ENCODE peak calls at places on chromosomes 16 and 17, in five cellular contexts. W is fibroblast of the conjunctiva; X is CD4-positive, CD25-positive, alpha-beta regulatory T cell; P is A549; N is HS-5. K is an unnamed sample.
A peak's percentile ranks its signal among the peaks of the same experiment; 100 is the strongest.

GRCh38 chr17:64938925-64939474 is 19.7 kb upstream of the LRRC37A3 start:
- DNase-seq in W (no peak), X (peak; percentile 35), P (peak; percentile 54), N (no peak), K (peak; percentile 82)

GRCh38 chr16:63744077-63744874 is 1377.6 kb downstream of the CDH11 start:
- DNase-seq in W (no peak), X (no peak), P (no peak), N (no peak), K (no peak)

GRCh38 chr16:81469710-81470481 is 25.3 kb downstream of the CMIP start:
- DNase-seq in W (no peak), X (peak; percentile 88), P (no peak), N (no peak), K (no peak)

GRCh38 chr17:6248061-6248460 is 177.9 kb downstream of the WSCD1 start:
- DNase-seq in W (no peak), X (no peak), P (no peak), N (no peak), K (no peak)

GRCh38 chr16:621526-622105 is 9.2 kb upstream of the WFIKKN1 start:
- DNase-seq in W (no peak), X (no peak), P (no peak), N (no peak), K (no peak)

GRCh38 chr16:70158261-70158939 is 15.2 kb upstream of the CLEC18C start:
- DNase-seq in W (no peak), X (no peak), P (peak; percentile 12), N (no peak), K (peak; percentile 28)

GRCh38 chr16:67482260-67482924 is 955 bp downstream of the AGRP start:
- DNase-seq in W (no peak), X (peak; percentile 10), P (no peak), N (no peak), K (no peak)

GRCh38 chr16:14018848-14019247 is 52.3 kb upstream of the MRTFB start:
- DNase-seq in W (no peak), X (no peak), P (no peak), N (no peak), K (no peak)

GRCh38 chr16:3013491-3013951 is 798 bp downstream of the CLDN9 start:
- DNase-seq in W (no peak), X (no peak), P (no peak), N (no peak), K (no peak)

GRCh38 chr17:83194189-83194565 is 114.8 kb downstream of the METRNL start:
- DNase-seq in W (no peak), X (no peak), P (no peak), N (no peak), K (peak; percentile 39)

GRCh38 chr17:18195246-18195645 is 11.6 kb downstream of the ALKBH5 start:
- DNase-seq in W (no peak), X (no peak), P (no peak), N (no peak), K (no peak)

GRCh38 chr16:3158014-3158497 is 23.2 kb downstream of the ZNF213 start:
- DNase-seq in W (no peak), X (no peak), P (no peak), N (no peak), K (no peak)

GRCh38 chr16:70418274-70418992 is 20.5 kb downstream of the ST3GAL2 start:
- DNase-seq in W (no peak), X (peak; percentile 45), P (no peak), N (no peak), K (no peak)

GRCh38 chr16:82630688-82631087 is 3.9 kb downstream of the CDH13 start:
- DNase-seq in W (no peak), X (peak; percentile 9), P (no peak), N (no peak), K (no peak)